ENCODE peak calls at places on chromosomes 16 and 17, in nine cellular contexts. H is tibial artery, M is IMR-90, S is transverse colon, B is AG04450, D is neural progenitor cell, L is stomach, P is endodermal cell, E is heart left ventricle. X is an unnamed sample.
A peak's percentile ranks its signal among the peaks of the same experiment; 100 is the strongest.

GRCh38 chr17:83064021-83064731 is 15.2 kb upstream of the METRNL start:
- DNase-seq in M (no peak), L (peak; percentile 24), E (peak; percentile 53), S (peak; percentile 6), D (no peak), B (no peak), H (no peak), P (peak; percentile 36), X (no peak)

GRCh38 chr17:17568772-17569195 is 22.7 kb downstream of the PEMT start:
- DNase-seq in D (peak; percentile 83), M (peak; percentile 36), H (no peak), B (no peak), S (peak; percentile 80), E (peak; percentile 88), L (peak; percentile 92), P (peak; percentile 99), X (no peak)

GRCh38 chr17:46020023-46020735 is 21.1 kb downstream of the STH start:
- DNase-seq in M (no peak), D (no peak), E (no peak), P (no peak), B (no peak), H (no peak), S (peak; percentile 33), L (no peak), X (no peak)

GRCh38 chr16:70577256-70577698 is 53.7 kb downstream of the SF3B3 start:
- DNase-seq in D (no peak), M (peak; percentile 70), B (no peak), L (no peak), H (peak; percentile 91), E (no peak), S (no peak), P (peak; percentile 61), X (no peak)

GRCh38 chr17:76475302-76475701 is 7.9 kb downstream of the AANAT start:
- DNase-seq in L (no peak), H (no peak), D (no peak), B (no peak), S (no peak), P (no peak), E (no peak), M (no peak), X (no peak)

GRCh38 chr17:61057257-61057656 is 342.4 kb upstream of the TBX2 start:
- DNase-seq in H (no peak), M (no peak), E (no peak), B (no peak), L (no peak), D (no peak), S (no peak), P (no peak), X (no peak)

GRCh38 chr16:56241596-56241995 is 50.3 kb downstream of the GNAO1 start:
- DNase-seq in D (no peak), L (no peak), B (no peak), M (peak; percentile 35), S (no peak), H (no peak), E (no peak), P (no peak), X (peak; percentile 47)

GRCh38 chr17:66963521-66964082 is 905 bp upstream of the CACNG4 start:
- DNase-seq in B (no peak), L (no peak), M (no peak), H (no peak), D (peak; percentile 65), E (peak; percentile 30), P (peak; percentile 74), S (no peak), X (no peak)

GRCh38 chr16:50796829-50797228 is 54.9 kb downstream of the CYLD start:
- DNase-seq in M (no peak), E (no peak), H (no peak), D (no peak), B (no peak), S (no peak), P (no peak), L (no peak), X (no peak)

GRCh38 chr16:27811881-27812280 is 251.6 kb downstream of the GSG1L start:
- DNase-seq in H (peak; percentile 34), D (no peak), M (no peak), E (no peak), S (no peak), L (no peak), B (no peak), P (peak; percentile 3), X (no peak)

GRCh38 chr17:68301438-68301959 is 10.2 kb downstream of the ARSG start:
- DNase-seq in L (no peak), S (no peak), B (no peak), D (peak; percentile 42), H (no peak), P (peak; percentile 67), E (no peak), M (no peak), X (no peak)

GRCh38 chr17:42312285-42313130 is 24.2 kb downstream of the STAT5A start:
- DNase-seq in S (peak; percentile 83), M (peak; percentile 81), L (peak; percentile 80), E (peak; percentile 92), H (peak; percentile 95), B (peak; percentile 55), P (peak; percentile 98), D (peak; percentile 95), X (no peak)

GRCh38 chr17:82018152-82019041 is 4.3 kb downstream of the CENPX start:
- DNase-seq in M (no peak), D (no peak), B (no peak), L (peak; percentile 70), S (no peak), P (no peak), H (no peak), E (no peak), X (no peak)

GRCh38 chr17:28230011-28230410 is 89.0 kb upstream of the TMEM97 start:
- DNase-seq in E (no peak), S (no peak), L (no peak), D (no peak), B (no peak), H (peak; percentile 38), M (no peak), P (peak; percentile 67), X (no peak)

GRCh38 chr16:67166883-67167168 is 2.3 kb downstream of the HSF4 start:
- DNase-seq in B (no peak), E (no peak), S (peak; percentile 8), H (no peak), D (no peak), P (peak; percentile 38), L (no peak), M (no peak), X (no peak)

GRCh38 chr16:69410285-69410990 is 14.0 kb upstream of the CYB5B start:
- DNase-seq in H (no peak), M (peak; percentile 83), E (no peak), L (no peak), S (no peak), D (no peak), B (no peak), P (no peak), X (no peak)

GRCh38 chr16:72093448-72094265 is at the start of the genes DHX38 and TXNL4B:
- DNase-seq in H (peak; percentile 97), M (peak; percentile 99), B (peak; percentile 97), P (peak; percentile 97), E (peak; percentile 92), L (peak; percentile 95), S (peak; percentile 95), D (peak; percentile 99), X (peak; percentile 99)
- TF ChIP-seq CTCF in H (no peak), M (no peak), B (peak; percentile 2), P (no peak), E (no peak), L (no peak), S (no peak), D (no peak), X (no peak)

GRCh38 chr17:79680381-79680780 is 50.4 kb upstream of the ENPP7 start:
- DNase-seq in E (no peak), S (no peak), M (no peak), B (no peak), D (no peak), L (no peak), P (no peak), H (no peak), X (no peak)
- H3K27me3 ChIP-seq in E (peaks cover 46% of the 10 kb centered on the region), S (peaks cover 22% of the 10 kb centered on the region), M (peaks cover 5% of the 10 kb centered on the region), B (peaks cover 3% of the 10 kb centered on the region), D (no peaks in the 10 kb centered on the region), L (peaks cover 14% of the 10 kb centered on the region), P (no peaks in the 10 kb centered on the region), H (peaks cover 77% of the 10 kb centered on the region), X (no peaks in the 10 kb centered on the region)

GRCh38 chr16:8376430-8376829 is 213.9 kb downstream of the TMEM114 start:
- DNase-seq in B (no peak), M (no peak), L (no peak), E (no peak), P (no peak), D (no peak), H (no peak), S (no peak), X (no peak)

GRCh38 chr16:8375208-8375607 is 215.1 kb downstream of the TMEM114 start:
- DNase-seq in P (no peak), B (no peak), M (no peak), H (no peak), L (no peak), D (no peak), S (no peak), E (no peak), X (no peak)

GRCh38 chr16:8377864-8378263 is 212.4 kb downstream of the TMEM114 start:
- DNase-seq in B (no peak), H (no peak), E (no peak), M (no peak), P (no peak), L (no peak), S (no peak), D (no peak), X (no peak)

GRCh38 chr16:8374586-8374985 is 215.7 kb downstream of the TMEM114 start:
- DNase-seq in M (no peak), S (no peak), E (no peak), H (no peak), D (no peak), P (no peak), B (no peak), L (no peak), X (no peak)

GRCh38 chr16:8376858-8377257 is 213.5 kb downstream of the TMEM114 start:
- DNase-seq in L (no peak), B (no peak), D (no peak), M (no peak), S (no peak), P (no peak), E (no peak), H (no peak), X (no peak)
- H3K4me3 ChIP-seq in L (no peak overlapping the region), B (no peak overlapping the region), D (no peak overlapping the region), M (no peak overlapping the region), S (no peak overlapping the region), P (no peak overlapping the region), E (no peak overlapping the region), H (no peak overlapping the region), X (no peak overlapping the region)

DNA sequence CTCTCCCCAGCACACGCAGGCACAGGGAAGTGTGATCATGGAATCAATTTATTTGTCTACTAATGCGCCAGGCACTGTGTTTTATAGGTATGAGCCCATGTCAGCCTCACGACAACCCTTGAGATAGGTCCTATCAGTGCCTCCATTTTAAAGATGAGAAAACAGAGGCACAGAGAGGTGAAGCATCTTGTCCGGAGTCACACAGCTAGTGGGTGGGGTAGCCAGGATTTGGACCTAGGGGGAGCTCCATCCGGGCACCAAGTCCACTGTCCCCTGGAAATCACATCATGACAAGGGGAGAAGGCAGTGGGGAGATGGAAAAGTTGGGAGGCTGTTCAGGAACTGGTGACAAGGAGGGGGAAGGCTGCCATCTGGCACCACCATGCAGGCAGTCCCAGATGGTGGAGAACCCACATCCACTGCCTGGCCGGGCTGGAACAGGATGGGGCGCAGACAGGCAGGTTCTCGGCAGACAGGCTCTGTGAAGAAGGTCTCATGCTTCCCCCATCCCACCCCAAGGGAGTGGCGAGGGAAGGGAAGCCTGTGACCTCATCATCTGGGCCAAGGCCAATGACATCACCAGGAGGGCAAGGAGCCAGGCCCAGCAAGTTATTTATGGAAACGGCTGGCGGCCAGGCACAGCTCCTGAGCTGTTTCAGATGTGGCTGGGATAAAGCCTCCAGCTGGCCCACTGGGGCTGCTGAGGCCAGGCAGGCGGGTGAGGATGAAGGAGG is 126.0 kb upstream of the SDK2 start:
- DNase-seq in M (peak; percentile 50), S (peak; percentile 74), E (peak; percentile 91), L (peak; percentile 81), D (no peak), H (peak; percentile 89), P (no peak), B (peak; percentile 32), X (peak; percentile 46)
- TF ChIP-seq CTCF in M (no peak), S (no peak), E (no peak), L (no peak), D (no peak), H (no peak), P (no peak), B (no peak), X (no peak)

X was measured in BJ.